ENCODE peak calls at places on chromosomes 7 and 10, in seven cellular contexts. U is HCT116, R is hepatocyte, E is PC-3, V is GM23248, W is MM.1S, Q is neural progenitor cell. S is an unnamed sample.

GRCh38 chr10:24468281-24468751 is 255.4 kb downstream of the ARHGAP21 start:
- DNase-seq in U (no peak), R (no peak), E (peak), V (peak), W (no peak), Q (no peak), S (no peak)

GRCh38 chr7:22647451-22648257 is 79.3 kb upstream of the IL6 start:
- DNase-seq in U (no peak), R (no peak), E (peak), V (peak), W (no peak), Q (no peak), S (no peak)

GRCh38 chr7:121244120-121244865 is 84.5 kb upstream of the WNT16 start:
- DNase-seq in U (no peak), R (no peak), E (no peak), V (no peak), W (no peak), Q (no peak), S (no peak)

GRCh38 chr10:78919111-78919966 is 149.4 kb upstream of the ZMIZ1 start:
- DNase-seq in U (no peak), R (no peak), E (peak), V (no peak), W (no peak), Q (no peak), S (no peak)

GRCh38 chr7:112092306-112093090 is 113.7 kb downstream of the DOCK4 start:
- DNase-seq in U (no peak), R (no peak), E (no peak), V (no peak), W (no peak), Q (no peak), S (no peak)

GRCh38 chr10:103917326-103918052 is 495 bp downstream of the STN1 start:
- DNase-seq in U (no peak), R (peak), E (no peak), V (peak), W (peak), Q (peak), S (peak)

GRCh38 chr10:113341138-113341537 is 211.7 kb upstream of the HABP2 start:
- DNase-seq in U (no peak), R (no peak), E (no peak), V (no peak), W (no peak), Q (no peak), S (no peak)

GRCh38 chr7:41745451-41745850 is 42.6 kb upstream of the INHBA start:
- DNase-seq in U (no peak), R (no peak), E (no peak), V (peak), W (no peak), Q (no peak), S (no peak)

GRCh38 chr10:56928717-56929116 is 567.7 kb upstream of the ZWINT start:
- DNase-seq in U (no peak), R (peak), E (peak), V (no peak), W (no peak), Q (no peak), S (no peak)

GRCh38 chr10:112126901-112127300 is 56.7 kb downstream of the GPAM start:
- DNase-seq in U (no peak), R (no peak), E (no peak), V (no peak), W (no peak), Q (no peak), S (no peak)
- TF ChIP-seq EZH2phosphoT487 in U (no peak), R (no peak), E (no peak), V (no peak), W (no peak), Q (no peak), S (no peak)

GRCh38 chr10:96380821-96381220 is 22.0 kb upstream of the OPALIN start:
- DNase-seq in U (no peak), R (no peak), E (no peak), V (peak), W (no peak), Q (no peak), S (no peak)
- TF ChIP-seq EZH2 in U (no peak), R (no peak), E (no peak), V (no peak), W (no peak), Q (no peak), S (no peak)

GRCh38 chr10:119802068-119802538 is 70.5 kb downstream of the MCMBP start:
- DNase-seq in U (no peak), R (no peak), E (no peak), V (peak), W (no peak), Q (no peak), S (no peak)
- TF ChIP-seq EZH2phosphoT487 in U (no peak), R (no peak), E (no peak), V (no peak), W (no peak), Q (no peak), S (no peak)

GRCh38 chr10:70479161-70479531 is 579 bp downstream of the PALD1 start:
- DNase-seq in U (no peak), R (no peak), E (no peak), V (no peak), W (peak), Q (peak), S (peak)

GRCh38 chr10:70480254-70480861 is 1.8 kb downstream of the PALD1 start:
- DNase-seq in U (no peak), R (no peak), E (no peak), V (no peak), W (peak), Q (no peak), S (no peak)

GRCh38 chr10:70477661-70478162 is 855 bp upstream of the PALD1 start:
- DNase-seq in U (peak), R (peak), E (peak), V (peak), W (peak), Q (peak), S (peak)

GRCh38 chr10:70479626-70480253 is 1.2 kb downstream of the PALD1 start:
- DNase-seq in U (no peak), R (no peak), E (no peak), V (no peak), W (peak), Q (no peak), S (peak)

GRCh38 chr10:70478191-70479160 is at the start of gene PALD1:
- DNase-seq in U (peak), R (peak), E (peak), V (peak), W (peak), Q (peak), S (peak)
- TF ChIP-seq EZH2 in U (no peak), R (peak), E (peak), V (no peak), W (no peak), Q (peak), S (no peak)